ENCODE peak calls at places on chromosomes 2 and 18, in nine cellular contexts. T is nephron progenitor cell; W is activated T-cell treated with anti-CD3 and anti-CD28 coated beads for 1 hour; I is activated T-helper 9 cell treated with anti-CD3 and anti-CD28 coated beads, Interleukin-2, amount 50 U/mL, for 16 hours; H is activated naive CD4-positive, alpha-beta T cell treated with anti-CD3 and anti-CD28 coated beads for 36 hours; F is stimulated activated CD4-positive, alpha-beta T cell treated with anti-CD3 and anti-CD28 coated beads, Interleukin-4, amount 100 ng/mL, for 48 hours; B is CD8-positive, alpha-beta T cell; A is activated CD8-positive, alpha-beta memory T cell treated with anti-CD3 and anti-CD28 coated beads, Interleukin-2, amount 10 ng/mL, durations not matched to agents 7 days and 5 days; O is NB4. K is an unnamed sample.
A peak's percentile ranks its signal among the peaks of the same experiment; 100 is the strongest.

GRCh38 chr2:105256431-105257047 is 15.0 kb downstream of the GPR45 start:
- DNase-seq in I (no peak), F (no peak), A (no peak), T (no peak), B (no peak), H (no peak), O (no peak), W (no peak), K (no peak)

GRCh38 chr18:79599503-79599931 is 80.1 kb upstream of the CTDP1 start:
- DNase-seq in O (no peak), T (peak; percentile 4), H (no peak), F (no peak), I (no peak), A (no peak), W (no peak), B (no peak), K (no peak)

GRCh38 chr2:228828397-228828796 is 442.7 kb downstream of the PID1 start:
- DNase-seq in W (no peak), A (no peak), O (no peak), I (no peak), B (no peak), H (no peak), T (no peak), F (no peak), K (no peak)

GRCh38 chr2:175282300-175282699 is 100.8 kb upstream of the ATP5MC3 start:
- DNase-seq in F (no peak), B (no peak), I (no peak), W (no peak), A (no peak), O (peak; percentile 73), T (peak; percentile 5), H (no peak), K (no peak)

GRCh38 chr2:64273524-64274398 is 129.5 kb upstream of the PELI1 start:
- DNase-seq in F (no peak), O (peak; percentile 91), B (no peak), W (no peak), T (no peak), I (no peak), H (no peak), A (no peak), K (no peak)

GRCh38 chr18:4096501-4096900 is 358.6 kb downstream of the DLGAP1 start:
- DNase-seq in A (no peak), H (no peak), O (no peak), B (no peak), F (no peak), W (no peak), I (no peak), T (no peak), K (no peak)

GRCh38 chr2:182717451-182718215 is 1.6 kb downstream of the DNAJC10 start:
- DNase-seq in A (no peak), F (no peak), W (no peak), H (no peak), I (no peak), O (peak; percentile 8), B (no peak), T (no peak), K (no peak)

GRCh38 chr2:207184348-207184747 is 18.6 kb upstream of the KLF7 start:
- DNase-seq in W (no peak), F (no peak), T (no peak), H (no peak), I (no peak), B (no peak), O (no peak), A (no peak), K (no peak)

GRCh38 chr2:197498937-197499593 is 575 bp downstream of the HSPD1 start:
- DNase-seq in O (peak; percentile 73), T (peak; percentile 73), A (peak; percentile 83), B (peak; percentile 27), I (peak; percentile 36), F (peak; percentile 47), W (peak; percentile 24), H (peak; percentile 68), K (peak; percentile 47)

GRCh38 chr2:157190151-157190550 is 67.4 kb upstream of the GALNT5 start:
- DNase-seq in T (no peak), W (no peak), I (no peak), O (no peak), B (no peak), H (no peak), A (no peak), F (no peak), K (no peak)

GRCh38 chr18:61333746-61334490 is 688 bp downstream of the CDH20 start:
- DNase-seq in W (no peak), O (no peak), T (peak; percentile 58), I (no peak), F (no peak), A (no peak), H (no peak), B (no peak), K (peak; percentile 69)

GRCh38 chr2:134932864-134933526 is 14.4 kb downstream of the CCNT2 start:
- DNase-seq in W (no peak), F (no peak), A (no peak), I (no peak), B (no peak), O (no peak), T (no peak), H (no peak), K (no peak)

GRCh38 chr2:174888136-174888535 is 117.0 kb downstream of the CHN1 start:
- DNase-seq in H (no peak), A (no peak), W (no peak), F (no peak), I (no peak), T (no peak), B (no peak), O (no peak), K (no peak)

GRCh38 chr2:45962522-45962921 is 311.0 kb downstream of the PRKCE start:
- DNase-seq in I (no peak), A (no peak), F (no peak), O (no peak), W (no peak), B (no peak), H (no peak), T (no peak), K (no peak)

GRCh38 chr18:28735731-28736130 is 558.8 kb upstream of the CDH2 start:
- DNase-seq in H (no peak), A (no peak), I (no peak), F (no peak), O (no peak), W (no peak), T (no peak), B (no peak), K (no peak)

GRCh38 chr2:224909885-224910517 is 132.3 kb downstream of the DOCK10 start:
- DNase-seq in T (no peak), F (no peak), B (no peak), O (peak; percentile 69), A (no peak), W (no peak), H (peak; percentile 47), I (no peak), K (no peak)

GRCh38 chr2:74857725-74858124 is 23.8 kb downstream of the HK2 start:
- DNase-seq in O (no peak), W (no peak), F (no peak), H (no peak), A (no peak), B (no peak), T (no peak), I (no peak), K (no peak)

GRCh38 chr2:47771211-47771610 is 11.7 kb upstream of the MSH6 start:
- DNase-seq in H (no peak), F (no peak), I (no peak), A (no peak), T (no peak), B (no peak), W (no peak), O (peak; percentile 53), K (no peak)